ENCODE peak calls at places on chromosomes 3 and 15, in five cellular contexts. N is foreskin fibroblast, D is AG10803, T is GM12878, I is nephron progenitor cell. S is an unnamed sample.

GRCh38 chr15:92681141-92681622 is 25.6 kb upstream of the FAM174B start:
- DNase-seq in N (peak), T (no peak), I (no peak), D (peak), S (no peak)

GRCh38 chr3:177516130-177517011 is 319.1 kb upstream of the TBL1XR1 start:
- DNase-seq in N (peak), I (peak), T (no peak), D (peak), S (no peak)

GRCh38 chr3:63912768-63913588 is 795 bp upstream of the SCAANT1 start:
- DNase-seq in I (peak), D (peak), N (peak), T (no peak), S (peak)

GRCh38 chr15:39250460-39251186 is 330.3 kb upstream of the THBS1 start:
- DNase-seq in D (no peak), N (no peak), T (no peak), I (no peak), S (no peak)

GRCh38 chr15:38076806-38077205 is 142.4 kb downstream of the TMCO5A start:
- DNase-seq in D (peak), I (peak), T (no peak), N (peak), S (no peak)

GRCh38 chr3:108008106-108008505 is 82.7 kb downstream of the CD47 start:
- DNase-seq in I (no peak), T (no peak), N (no peak), D (peak), S (no peak)

GRCh38 chr3:67509471-67510075 is 144.8 kb downstream of the SUCLG2 start:
- DNase-seq in I (no peak), N (peak), D (no peak), T (no peak), S (no peak)

GRCh38 chr3:147616998-147617619 is 207.9 kb downstream of the ZIC1 start:
- DNase-seq in N (peak), D (peak), T (no peak), I (no peak), S (no peak)

GRCh38 chr15:72176155-72176554 is 21.4 kb downstream of the GRAMD2A start:
- DNase-seq in D (no peak), I (no peak), T (no peak), N (no peak), S (no peak)

GRCh38 chr3:4828279-4829030 is 150.8 kb upstream of the BHLHE40 start:
- DNase-seq in D (peak), N (peak), T (no peak), I (no peak), S (no peak)

GRCh38 chr15:76866008-76866407 is 39.1 kb downstream of the SCAPER start:
- DNase-seq in D (peak), T (no peak), N (peak), I (no peak), S (no peak)

GRCh38 chr3:137259089-137259488 is 301.3 kb downstream of the IL20RB start:
- DNase-seq in T (no peak), N (no peak), I (no peak), D (peak), S (no peak)

GRCh38 chr3:78410077-78410476 is 1357.7 kb downstream of the ROBO1 start:
- DNase-seq in T (no peak), N (no peak), I (no peak), D (no peak), S (no peak)

DNA sequence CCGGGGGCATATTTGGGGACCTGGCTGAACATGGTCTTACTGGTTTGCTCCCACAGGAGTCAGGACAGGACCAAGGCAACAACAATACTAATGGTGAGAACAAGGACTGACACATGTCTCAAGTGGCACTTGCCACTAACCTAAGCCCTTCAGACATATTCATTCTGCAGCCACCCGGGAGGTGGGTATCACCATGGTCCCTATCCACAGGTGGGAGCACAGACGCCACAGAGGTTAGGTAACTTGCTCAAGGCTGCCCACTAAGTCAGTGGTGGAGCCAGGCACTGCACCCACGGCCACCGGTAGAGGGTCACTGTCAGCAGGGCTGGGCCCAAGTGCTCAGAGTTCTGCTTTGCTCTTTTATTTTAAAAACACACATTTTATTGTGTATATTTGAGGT is 29.8 kb upstream of the SLC41A3 start:
- DNase-seq in T (no peak), N (no peak), D (no peak), I (peak), S (peak)
- TF ChIP-seq CTCF in T (peak), N (peak), D (peak), I (peak), S (peak)

DNA sequence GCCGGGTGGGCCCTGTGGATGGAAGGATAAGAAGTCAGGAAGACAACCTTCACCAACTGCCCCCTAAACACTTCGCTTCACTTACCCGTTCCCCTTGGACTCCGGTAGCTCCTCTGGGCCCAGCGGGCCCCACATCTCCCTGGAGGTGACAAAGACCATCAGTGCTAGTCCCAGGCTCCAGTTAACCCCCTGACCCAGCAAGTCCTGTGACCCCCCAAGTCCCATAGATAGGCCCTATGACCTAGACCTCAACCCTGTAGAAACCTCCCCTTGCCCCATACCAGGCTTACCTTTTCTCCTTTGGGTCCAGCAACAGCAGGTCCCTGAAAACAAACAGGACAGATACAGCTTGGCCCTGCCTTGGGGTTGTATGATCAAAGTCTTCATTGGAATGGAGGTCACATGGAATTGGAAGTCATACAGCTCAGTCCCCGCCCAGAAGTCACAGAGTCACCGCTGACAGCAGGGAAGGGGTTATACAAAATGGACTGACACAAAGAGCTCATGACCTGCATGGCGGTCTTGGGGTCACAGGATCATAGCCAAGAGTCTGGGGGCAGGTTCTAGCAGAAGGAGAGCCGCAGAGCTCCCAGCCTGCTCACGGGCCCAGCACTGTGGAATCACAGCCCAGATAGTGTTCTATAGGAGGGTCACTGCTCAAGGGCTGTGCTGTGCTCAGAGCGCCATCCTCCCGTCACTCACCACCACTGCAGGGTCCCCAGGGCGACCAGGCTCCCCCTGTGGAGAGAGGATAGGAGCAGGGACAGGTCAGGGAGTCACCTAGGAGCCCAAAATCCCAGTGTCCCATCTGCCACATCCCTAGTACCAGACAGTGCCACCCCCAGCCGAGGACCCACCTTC is 13.3 kb downstream of the COL7A1 start:
- DNase-seq in D (no peak), T (no peak), I (no peak), N (no peak), S (no peak)
- TF ChIP-seq CTCF in D (no peak), T (no peak), I (no peak), N (no peak), S (no peak)

DNA sequence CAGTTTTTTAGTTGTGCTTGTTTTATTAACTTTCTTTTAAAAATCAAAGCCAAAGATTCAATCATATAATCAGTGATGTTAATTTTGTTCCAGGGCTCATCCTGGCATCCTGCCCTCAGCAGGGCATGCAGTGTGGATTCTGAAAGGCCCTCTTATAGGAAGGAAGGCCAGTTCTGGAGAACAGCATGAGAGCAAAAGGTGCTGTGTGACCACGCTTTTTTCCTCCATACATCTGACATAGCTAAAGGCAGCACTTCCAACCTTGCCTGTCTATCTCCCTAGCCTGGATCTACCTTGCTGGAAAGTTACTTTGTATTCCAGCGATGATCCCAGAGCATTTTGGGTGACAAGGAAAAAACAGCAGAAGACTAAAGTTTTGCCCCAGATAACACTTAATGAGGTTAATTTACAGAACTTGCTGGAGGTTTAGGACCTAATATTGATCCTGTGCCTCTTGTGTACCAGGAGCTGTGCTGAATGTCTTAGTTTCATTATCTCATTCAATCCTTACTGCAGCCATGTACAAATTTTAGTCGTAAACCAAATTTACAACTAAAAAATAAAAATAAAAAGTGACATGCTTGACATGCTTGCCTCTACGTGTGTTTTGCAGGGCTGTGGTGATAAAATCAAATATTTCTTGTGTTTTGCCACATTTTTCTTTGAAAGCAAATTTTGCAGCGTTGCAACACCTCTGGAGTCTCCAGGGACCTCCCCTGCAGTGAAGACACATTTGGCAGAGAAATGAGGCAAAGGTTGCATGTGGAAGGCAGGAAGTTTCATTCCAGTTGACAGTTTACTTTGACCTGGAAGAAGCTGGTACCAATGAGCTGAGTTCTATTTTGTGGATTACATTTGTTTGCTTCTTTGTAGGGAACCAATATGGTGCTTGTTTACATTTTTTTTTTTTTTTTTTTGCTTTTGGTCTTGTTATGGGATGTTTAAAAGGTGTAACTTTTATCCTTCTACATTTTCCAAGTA is 13.2 kb downstream of the IL1RAP start:
- DNase-seq in D (peak), N (peak), T (no peak), I (no peak), S (no peak)
- TF ChIP-seq CTCF in D (no peak), N (no peak), T (no peak), I (no peak), S (no peak)

GRCh38 chr3:169769287-169770181 is at the start of gene ACTRT3:
- DNase-seq in T (no peak), D (peak), I (peak), N (peak), S (peak)

GRCh38 chr3:169771651-169772529 is 1.3 kb upstream of the MYNN start:
- DNase-seq in I (peak), T (peak), N (peak), D (peak), S (peak)

GRCh38 chr3:169772530-169772950 is 656 bp upstream of the MYNN start:
- DNase-seq in D (peak), N (peak), I (peak), T (peak), S (peak)

GRCh38 chr3:169774186-169774585 is 990 bp downstream of the MYNN start:
- DNase-seq in D (no peak), I (no peak), N (no peak), T (no peak), S (no peak)

GRCh38 chr3:169772951-169773816 is at the start of gene MYNN:
- DNase-seq in D (peak), N (peak), T (peak), I (peak), S (peak)
- TF ChIP-seq CTCF in D (peak), N (no peak), T (no peak), I (no peak), S (no peak)

GRCh38 chr15:78910836-78911235 is 34.0 kb downstream of the CTSH start:
- DNase-seq in D (no peak), N (no peak), T (no peak), I (no peak), S (no peak)

GRCh38 chr15:78915341-78916087 is 29.3 kb downstream of the CTSH start:
- DNase-seq in N (no peak), I (no peak), T (no peak), D (peak), S (no peak)

GRCh38 chr15:78913012-78913411 is 31.8 kb downstream of the CTSH start:
- DNase-seq in D (no peak), N (no peak), I (no peak), T (no peak), S (no peak)

GRCh38 chr15:78917888-78918287 is 27.0 kb downstream of the CTSH start:
- DNase-seq in I (no peak), D (no peak), T (no peak), N (no peak), S (no peak)

GRCh38 chr15:78914027-78914764 is 30.6 kb downstream of the CTSH start:
- DNase-seq in I (no peak), T (no peak), D (peak), N (peak), S (no peak)
- TF ChIP-seq CTCF in I (no peak), T (peak), D (peak), N (peak), S (peak)